ENCODE peak calls at places on chromosomes 6 and 20, in nine cellular contexts. N, O, S, I, A, C, G, V and K are unnamed samples.

GRCh38 chr6:134177753-134178229 is 125.4 kb upstream of the SLC2A12 start:
- DNase-seq in G (peak; percentile 65), I (no peak), A (no peak), N (no peak), O (no peak), V (no peak), S (no peak), C (no peak), K (no peak)

GRCh38 chr6:86707545-86708120 is 229.7 kb upstream of the HTR1E start:
- DNase-seq in S (no peak), C (no peak), N (no peak), I (no peak), A (no peak), O (no peak), G (no peak), V (no peak), K (no peak)

GRCh38 chr20:57139342-57140093 is 126.9 kb downstream of the BMP7 start:
- DNase-seq in V (no peak), C (no peak), A (no peak), O (no peak), N (no peak), S (no peak), G (no peak), I (no peak), K (no peak)

GRCh38 chr20:49508435-49509199 is 26.1 kb upstream of the KCNB1 start:
- DNase-seq in C (no peak), O (no peak), V (no peak), N (peak; percentile 28), G (peak; percentile 12), A (peak; percentile 63), S (no peak), I (peak; percentile 40), K (peak; percentile 60)

GRCh38 chr6:75285156-75285639 is 606 bp upstream of the TMEM30A start:
- DNase-seq in N (no peak), G (peak; percentile 43), I (no peak), V (no peak), O (no peak), C (no peak), A (no peak), S (no peak), K (peak; percentile 32)

GRCh38 chr20:48682529-48683385 is 145.0 kb downstream of the PREX1 start:
- DNase-seq in O (peak; percentile 91), V (peak; percentile 84), A (peak; percentile 84), N (no peak), I (peak; percentile 81), S (no peak), G (peak; percentile 32), C (peak; percentile 92), K (no peak)

GRCh38 chr20:32969356-32970114 is 34.7 kb downstream of the SUN5 start:
- DNase-seq in O (no peak), I (no peak), C (peak; percentile 45), S (no peak), G (no peak), V (no peak), N (no peak), A (no peak), K (no peak)

GRCh38 chr6:145815351-145815772 is 767 bp upstream of the FBXO30 start:
- DNase-seq in O (no peak), N (no peak), V (no peak), C (no peak), G (no peak), S (no peak), I (peak; percentile 37), A (peak; percentile 31), K (peak; percentile 36)

GRCh38 chr6:158047120-158047518 is 65.5 kb downstream of the SYNJ2 start:
- DNase-seq in A (no peak), I (no peak), O (peak; percentile 20), N (no peak), S (no peak), C (peak; percentile 33), V (no peak), G (no peak), K (no peak)

GRCh38 chr6:136338486-136338885 is 48.8 kb upstream of the BCLAF1 start:
- DNase-seq in C (no peak), G (no peak), I (no peak), O (no peak), S (no peak), A (no peak), N (no peak), V (no peak), K (no peak)
- TF ChIP-seq CTCF in C (no peak), G (no peak), I (no peak), O (no peak), S (no peak), A (no peak), N (peak; percentile 28), V (no peak), K (no peak)

DNA sequence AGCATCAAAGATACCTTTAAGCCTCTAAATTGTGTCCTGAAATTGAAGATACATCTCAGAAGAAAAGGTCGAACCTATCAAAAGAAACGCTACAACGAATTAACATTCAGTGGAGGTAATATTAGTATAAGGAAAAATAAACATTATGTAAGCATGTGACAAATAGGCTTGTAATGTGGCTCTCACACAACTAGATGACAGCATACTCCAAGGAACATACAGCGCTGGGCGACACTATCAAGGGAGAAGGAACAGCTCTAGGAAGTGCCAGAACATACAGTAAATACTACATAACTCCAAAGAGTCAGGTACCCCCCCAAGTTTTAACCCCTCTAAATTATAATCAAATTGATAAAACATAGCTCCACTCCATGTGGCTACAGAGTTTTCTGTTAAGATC is 103.5 kb downstream of the LAMP5 start:
- DNase-seq in A (peak; percentile 36), S (no peak), G (peak; percentile 25), N (peak; percentile 61), O (no peak), C (no peak), I (peak; percentile 50), V (no peak), K (no peak)
- TF ChIP-seq CTCF in A (peak; percentile 53), S (no peak), G (peak; percentile 47), N (peak; percentile 51), O (peak; percentile 43), C (peak; percentile 46), I (peak; percentile 63), V (peak; percentile 31), K (peak; percentile 15)

GRCh38 chr6:31922942-31923341 is 4.6 kb upstream of the C2 start:
- DNase-seq in O (no peak), S (no peak), C (no peak), A (no peak), V (no peak), G (no peak), N (peak; percentile 42), I (no peak), K (no peak)
- TF ChIP-seq CTCF in O (peak; percentile 18), S (no peak), C (no peak), A (no peak), V (peak; percentile 20), G (no peak), N (no peak), I (no peak), K (peak; percentile 15)

GRCh38 chr6:70180904-70181599 is 121.8 kb downstream of the COL9A1 start:
- DNase-seq in A (no peak), V (no peak), G (no peak), N (no peak), C (no peak), O (no peak), I (no peak), S (no peak), K (no peak)

GRCh38 chr6:70180183-70180903 is 122.5 kb downstream of the COL9A1 start:
- DNase-seq in C (no peak), I (no peak), V (no peak), N (no peak), G (no peak), O (no peak), A (no peak), S (no peak), K (no peak)

GRCh38 chr6:70183512-70183911 is 119.4 kb downstream of the COL9A1 start:
- DNase-seq in N (no peak), V (no peak), I (no peak), A (no peak), C (no peak), O (no peak), S (no peak), G (no peak), K (no peak)

DNA sequence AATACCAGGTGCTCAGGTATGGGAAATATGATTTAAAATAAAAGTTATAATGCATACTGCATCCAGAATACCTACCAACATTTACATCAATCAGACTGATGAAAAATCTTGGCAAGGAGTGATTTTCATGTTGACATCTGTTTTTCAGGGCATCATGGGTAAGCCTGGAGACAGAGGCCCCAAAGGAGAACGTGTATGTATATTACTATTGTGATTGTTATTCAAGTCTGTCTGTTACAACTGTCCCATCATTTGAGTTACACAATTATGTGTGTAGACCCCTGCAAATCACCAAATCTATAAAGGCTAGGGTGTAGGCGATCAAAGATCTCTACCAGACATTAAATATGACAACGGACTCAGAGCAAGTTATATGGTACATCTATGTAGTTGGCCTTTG is 118.2 kb downstream of the COL9A1 start:
- DNase-seq in G (no peak), V (no peak), A (no peak), I (no peak), O (no peak), N (no peak), C (no peak), S (no peak), K (no peak)
- TF ChIP-seq CTCF in G (no peak), V (no peak), A (no peak), I (no peak), O (no peak), N (no peak), C (no peak), S (no peak), K (no peak)

GRCh38 chr6:130760006-130760405 is 67.2 kb upstream of the SMLR1 start:
- DNase-seq in G (peak; percentile 47), O (no peak), C (no peak), N (peak; percentile 44), A (peak; percentile 52), S (no peak), I (no peak), V (no peak), K (no peak)
- TF ChIP-seq CTCF in G (peak; percentile 87), O (peak; percentile 41), C (peak; percentile 43), N (peak; percentile 74), A (no peak), S (no peak), I (no peak), V (no peak), K (peak; percentile 12)

DNA sequence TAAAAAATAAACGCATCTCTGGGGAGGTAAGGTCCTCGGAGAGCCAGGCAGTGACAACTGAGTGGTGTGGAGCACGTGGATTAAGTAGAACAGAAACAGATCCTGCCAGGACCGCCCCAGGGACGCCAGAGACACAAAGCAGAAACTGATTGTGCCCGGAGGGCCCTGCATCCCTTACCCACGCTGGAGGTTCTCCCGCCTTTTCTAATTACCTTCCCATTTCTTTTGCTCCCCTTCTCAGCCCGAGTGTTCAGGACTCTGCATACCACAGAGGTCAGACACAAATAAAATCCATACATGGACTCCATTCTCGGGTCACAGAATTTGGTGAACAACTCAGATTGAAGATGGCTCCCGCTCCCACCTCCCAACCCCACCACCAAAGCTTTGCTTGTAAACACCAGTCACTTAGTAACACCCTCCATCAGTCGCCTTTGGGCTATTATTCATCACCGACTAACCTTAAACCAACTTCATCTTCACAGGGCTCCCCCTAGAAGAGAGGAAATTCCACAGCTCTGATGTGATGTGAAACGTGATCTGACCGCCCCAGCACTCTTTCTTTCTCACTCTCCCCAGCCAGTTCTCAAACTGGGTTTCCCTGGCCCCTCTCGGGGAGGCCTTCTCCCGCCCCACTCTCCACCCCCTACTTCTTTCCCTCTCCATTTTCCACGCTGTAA is 32.6 kb upstream of the PIM1 start:
- DNase-seq in I (no peak), V (no peak), N (peak; percentile 68), C (no peak), A (peak; percentile 94), O (no peak), S (no peak), G (peak; percentile 96), K (peak; percentile 68)
- TF ChIP-seq CTCF in I (no peak), V (no peak), N (no peak), C (no peak), A (no peak), O (no peak), S (no peak), G (no peak), K (no peak)

GRCh38 chr6:130076512-130076911 is 58.1 kb downstream of the L3MBTL3 start:
- DNase-seq in I (no peak), S (no peak), V (no peak), N (no peak), C (no peak), O (no peak), A (no peak), G (no peak), K (no peak)
- TF ChIP-seq CTCF in I (no peak), S (no peak), V (peak; percentile 3), N (no peak), C (no peak), O (no peak), A (peak; percentile 5), G (no peak), K (peak; percentile 6)